ENCODE peak calls at places on chromosome 9, in eight cellular contexts. B is T-helper 1 cell, J is Right ventricle myocardium inferior, C is esophagus squamous epithelium, H is NCI-H1694 treated with DMSO at 0.1 percent for 48 hours, X is neuronal stem cell, V is NCI-H1092, A is T1000. P is an unnamed sample.

GRCh38 chr9:78031271-78031825 is at the start of gene GNAQ:
- DNase-seq in B (peak; percentile 14), A (peak; percentile 44), C (no peak), X (peak; percentile 30), H (no peak), J (peak; percentile 73), V (peak; percentile 61), P (no peak)

GRCh38 chr9:113476511-113476916 is 13.0 kb downstream of the RGS3 start:
- DNase-seq in B (no peak), C (no peak), J (no peak), H (no peak), V (no peak), X (no peak), A (no peak), P (no peak)

GRCh38 chr9:11319477-11320060 is 706.8 kb upstream of the PTPRD start:
- DNase-seq in J (no peak), A (no peak), V (peak; percentile 88), C (no peak), H (peak; percentile 77), B (no peak), X (peak; percentile 39), P (peak; percentile 9)

GRCh38 chr9:129245276-129245675 is 67.2 kb upstream of the IER5L start:
- DNase-seq in J (peak; percentile 20), B (no peak), C (no peak), V (no peak), X (no peak), H (no peak), A (no peak), P (no peak)

GRCh38 chr9:107888773-107889227 is 399.2 kb upstream of the KLF4 start:
- DNase-seq in J (no peak), H (no peak), V (no peak), X (no peak), B (no peak), A (no peak), C (no peak), P (no peak)

GRCh38 chr9:137169764-137170460 is at the start of gene LRRC26:
- DNase-seq in B (no peak), X (no peak), H (no peak), J (no peak), C (no peak), V (no peak), A (no peak), P (no peak)

GRCh38 chr9:5838884-5839571 is 6.1 kb upstream of the ERMP1 start:
- DNase-seq in H (no peak), A (no peak), C (no peak), B (no peak), V (no peak), X (no peak), J (no peak), P (peak; percentile 56)

GRCh38 chr9:83570359-83570758 is 32.2 kb upstream of the FRMD3 start:
- DNase-seq in H (no peak), A (no peak), V (no peak), X (no peak), B (no peak), C (no peak), J (no peak), P (no peak)

P was measured in iPS DF 19.7.